ENCODE peak calls at places on chromosomes 5 and 9, in eight cellular contexts. X is lower lobe of right lung; A is H1; Q is CD8-positive, alpha-beta T cell; M is fibroblast of the aortic adventitia; K is pancreas; P is hepatocyte; H is choroid plexus epithelial cell. T is an unnamed sample.

GRCh38 chr9:30524311-30524710 is 1860.1 kb upstream of the ACO1 start:
- DNase-seq in X (no peak), A (no peak), Q (no peak), M (no peak), K (no peak), P (no peak), H (no peak), T (no peak)

GRCh38 chr5:62139741-62140140 is 166.3 kb upstream of the KIF2A start:
- DNase-seq in X (no peak), A (no peak), Q (no peak), M (no peak), K (no peak), P (no peak), H (no peak), T (no peak)

GRCh38 chr9:21933281-21933680 is 60.9 kb downstream of the CDKN2A start:
- DNase-seq in X (no peak), A (no peak), Q (no peak), M (no peak), K (no peak), P (no peak), H (no peak), T (no peak)

GRCh38 chr9:91495450-91495849 is 71.8 kb upstream of the NFIL3 start:
- DNase-seq in X (no peak), A (no peak), Q (no peak), M (peak), K (no peak), P (peak), H (peak), T (no peak)

GRCh38 chr5:145495741-145496140 is 339.4 kb downstream of the PRELID2 start:
- DNase-seq in X (no peak), A (no peak), Q (no peak), M (peak), K (no peak), P (peak), H (peak), T (no peak)

GRCh38 chr5:135322271-135322670 is 76.8 kb downstream of the MACROH2A1 start:
- DNase-seq in X (no peak), A (no peak), Q (no peak), M (no peak), K (no peak), P (no peak), H (no peak), T (no peak)

GRCh38 chr5:125477586-125477975 is 731.1 kb upstream of the ZNF608 start:
- DNase-seq in X (no peak), A (no peak), Q (no peak), M (no peak), K (no peak), P (no peak), H (no peak), T (no peak)

GRCh38 chr9:35756743-35757526 is 2.9 kb upstream of the MSMP start:
- DNase-seq in X (peak), A (peak), Q (peak), M (no peak), K (peak), P (peak), H (no peak), T (peak)

GRCh38 chr9:121954477-121955175 is 138.5 kb downstream of the TTLL11 start:
- DNase-seq in X (no peak), A (no peak), Q (no peak), M (peak), K (no peak), P (no peak), H (peak), T (no peak)

GRCh38 chr5:168227001-168227400 is 64.4 kb upstream of the WWC1 start:
- DNase-seq in X (no peak), A (no peak), Q (no peak), M (no peak), K (no peak), P (no peak), H (no peak), T (no peak)

GRCh38 chr9:137277329-137278041 is at the start of gene TOR4A:
- DNase-seq in X (peak), A (peak), Q (no peak), M (peak), K (peak), P (peak), H (peak), T (peak)
- TF ChIP-seq CTCF in X (peak), A (no peak), Q (no peak), M (peak), K (no peak), P (peak), H (peak), T (peak)

GRCh38 chr5:129113867-129114266 is 19.3 kb downstream of the ISOC1 start:
- DNase-seq in X (no peak), A (no peak), Q (no peak), M (peak), K (no peak), P (no peak), H (no peak), T (no peak)
- TF ChIP-seq CTCF in X (no peak), A (no peak), Q (no peak), M (peak), K (no peak), P (peak), H (no peak), T (no peak)

GRCh38 chr5:116037236-116037822 is 5.1 kb downstream of the ARL14EPL start:
- DNase-seq in X (no peak), A (no peak), Q (no peak), M (no peak), K (no peak), P (no peak), H (peak), T (no peak)
- TF ChIP-seq CTCF in X (no peak), A (no peak), Q (no peak), M (no peak), K (no peak), P (peak), H (peak), T (no peak)

GRCh38 chr9:126397056-126397455 is 70.4 kb downstream of the MVB12B start:
- DNase-seq in X (no peak), A (no peak), Q (peak), M (no peak), K (no peak), P (no peak), H (no peak), T (peak)
- TF ChIP-seq CTCF in X (peak), A (no peak), Q (peak), M (peak), K (no peak), P (no peak), H (peak), T (no peak)